ENCODE peak calls at places on chromosomes 3 and 15, in five cellular contexts. One of them, this sample, is unnamed.

GRCh38 chr15:80668546-80669236 is 26.4 kb upstream of the ABHD17C start:
- DNase-seq in IMR-90: no peak
- DNase-seq in esophagus squamous epithelium: no peak
- DNase-seq in adrenal gland: no peak
- DNase-seq in A549: no peak
- DNase-seq in this sample: no peak

GRCh38 chr15:65374831-65375401 is 2.9 kb downstream of the IGDCC3 start:
- DNase-seq in A549: no peak
- DNase-seq in IMR-90: peak
- DNase-seq in esophagus squamous epithelium: no peak
- DNase-seq in adrenal gland: no peak
- DNase-seq in this sample: no peak

GRCh38 chr3:56411147-56411546 is 57.1 kb downstream of the ERC2 start:
- DNase-seq in A549: no peak
- DNase-seq in esophagus squamous epithelium: no peak
- DNase-seq in adrenal gland: no peak
- DNase-seq in IMR-90: no peak
- DNase-seq in this sample: no peak

GRCh38 chr15:64623347-64624024 is 151.9 kb downstream of the RBPMS2 start:
- DNase-seq in adrenal gland: no peak
- DNase-seq in esophagus squamous epithelium: no peak
- DNase-seq in A549: no peak
- DNase-seq in IMR-90: peak
- DNase-seq in this sample: no peak

GRCh38 chr3:27677554-27677953 is 44.6 kb downstream of the EOMES start:
- DNase-seq in IMR-90: peak
- DNase-seq in esophagus squamous epithelium: no peak
- DNase-seq in adrenal gland: peak
- DNase-seq in A549: peak
- DNase-seq in this sample: peak

GRCh38 chr3:170707899-170708298 is 122.0 kb upstream of the SLC7A14 start:
- DNase-seq in esophagus squamous epithelium: no peak
- DNase-seq in IMR-90: no peak
- DNase-seq in A549: no peak
- DNase-seq in adrenal gland: no peak
- DNase-seq in this sample: no peak

GRCh38 chr3:184185461-184186183 is 377 bp upstream of the ABCF3 start:
- DNase-seq in esophagus squamous epithelium: peak
- DNase-seq in IMR-90: peak
- DNase-seq in A549: peak
- DNase-seq in adrenal gland: peak
- DNase-seq in this sample: peak

GRCh38 chr3:40546811-40547210 is 22.1 kb downstream of the ZNF621 start:
- DNase-seq in IMR-90: peak
- DNase-seq in A549: no peak
- DNase-seq in esophagus squamous epithelium: no peak
- DNase-seq in adrenal gland: peak
- DNase-seq in this sample: peak

GRCh38 chr3:178100881-178101280 is 435.4 kb upstream of the KCNMB2 start:
- DNase-seq in esophagus squamous epithelium: no peak
- DNase-seq in IMR-90: no peak
- DNase-seq in adrenal gland: no peak
- DNase-seq in A549: no peak
- DNase-seq in this sample: no peak

GRCh38 chr3:52454235-52454937 is 545 bp upstream of the TNNC1 start:
- DNase-seq in adrenal gland: no peak
- DNase-seq in A549: no peak
- DNase-seq in esophagus squamous epithelium: no peak
- DNase-seq in IMR-90: no peak
- DNase-seq in this sample: no peak

GRCh38 chr3:54870423-54870822 is 57.4 kb downstream of the LRTM1 start:
- DNase-seq in adrenal gland: peak
- DNase-seq in A549: peak
- DNase-seq in IMR-90: peak
- DNase-seq in esophagus squamous epithelium: no peak
- DNase-seq in this sample: peak

GRCh38 chr3:11720220-11721113 is 76.8 kb upstream of the VGLL4 start:
- DNase-seq in IMR-90: peak
- DNase-seq in esophagus squamous epithelium: no peak
- DNase-seq in A549: peak
- DNase-seq in adrenal gland: peak
- DNase-seq in this sample: peak

GRCh38 chr3:160676547-160677303 is at the start of gene ARL14:
- DNase-seq in A549: peak
- DNase-seq in adrenal gland: no peak
- DNase-seq in IMR-90: peak
- DNase-seq in esophagus squamous epithelium: no peak
- DNase-seq in this sample: peak

GRCh38 chr3:42263354-42264346 is 2.3 kb downstream of the CCK start:
- DNase-seq in esophagus squamous epithelium: no peak
- DNase-seq in IMR-90: no peak
- DNase-seq in A549: no peak
- DNase-seq in adrenal gland: no peak
- DNase-seq in this sample: no peak

GRCh38 chr3:197003461-197004385 is 25.9 kb downstream of the MELTF start:
- DNase-seq in adrenal gland: no peak
- DNase-seq in esophagus squamous epithelium: no peak
- DNase-seq in IMR-90: no peak
- DNase-seq in A549: no peak
- DNase-seq in this sample: no peak

GRCh38 chr3:37279858-37280257 is 105.5 kb upstream of the LRRFIP2 start:
- DNase-seq in IMR-90: no peak
- DNase-seq in adrenal gland: no peak
- DNase-seq in A549: no peak
- DNase-seq in esophagus squamous epithelium: no peak
- DNase-seq in this sample: no peak

GRCh38 chr15:43439268-43439667 is 53.7 kb downstream of the TP53BP1 start:
- DNase-seq in adrenal gland: peak
- DNase-seq in IMR-90: no peak
- DNase-seq in A549: no peak
- DNase-seq in esophagus squamous epithelium: no peak
- DNase-seq in this sample: no peak

GRCh38 chr15:34436126-34436955 is 1.3 kb downstream of the GOLGA8A start:
- DNase-seq in adrenal gland: no peak
- DNase-seq in esophagus squamous epithelium: no peak
- DNase-seq in IMR-90: no peak
- DNase-seq in A549: no peak
- DNase-seq in this sample: no peak

GRCh38 chr3:127421943-127422662 is 134.3 kb upstream of the PRR20G start:
- DNase-seq in esophagus squamous epithelium: no peak
- DNase-seq in A549: no peak
- DNase-seq in adrenal gland: no peak
- DNase-seq in IMR-90: no peak
- DNase-seq in this sample: no peak

GRCh38 chr15:77001351-77001750 is 6.4 kb downstream of the PSTPIP1 start:
- DNase-seq in adrenal gland: no peak
- DNase-seq in IMR-90: no peak
- DNase-seq in esophagus squamous epithelium: no peak
- DNase-seq in A549: no peak
- DNase-seq in this sample: no peak

GRCh38 chr15:36605626-36606263 is 26.3 kb downstream of the CDIN1 start:
- DNase-seq in IMR-90: no peak
- DNase-seq in adrenal gland: no peak
- DNase-seq in esophagus squamous epithelium: no peak
- DNase-seq in A549: no peak
- DNase-seq in this sample: no peak

GRCh38 chr3:177483182-177483967 is 286.1 kb upstream of the TBL1XR1 start:
- DNase-seq in A549: no peak
- DNase-seq in esophagus squamous epithelium: no peak
- DNase-seq in IMR-90: no peak
- DNase-seq in adrenal gland: peak
- DNase-seq in this sample: no peak

GRCh38 chr3:193640165-193640706 is 47.2 kb downstream of the OPA1 start:
- DNase-seq in IMR-90: no peak
- DNase-seq in adrenal gland: no peak
- DNase-seq in A549: no peak
- DNase-seq in esophagus squamous epithelium: no peak
- DNase-seq in this sample: no peak

GRCh38 chr15:45199136-45199810 is 11.5 kb upstream of the SHF start:
- DNase-seq in esophagus squamous epithelium: no peak
- DNase-seq in IMR-90: no peak
- DNase-seq in A549: no peak
- DNase-seq in adrenal gland: peak
- DNase-seq in this sample: no peak

GRCh38 chr15:74369084-74369745 is 1.8 kb upstream of the CYP11A1 start:
- DNase-seq in esophagus squamous epithelium: no peak
- DNase-seq in adrenal gland: peak
- DNase-seq in A549: no peak
- DNase-seq in IMR-90: no peak
- DNase-seq in this sample: no peak

GRCh38 chr3:168047190-168047795 is 48.4 kb downstream of the GOLIM4 start:
- DNase-seq in A549: peak
- DNase-seq in esophagus squamous epithelium: no peak
- DNase-seq in IMR-90: peak
- DNase-seq in adrenal gland: peak
- DNase-seq in this sample: peak

GRCh38 chr15:96326551-96327154 is 3.8 kb upstream of the NR2F2 start:
- DNase-seq in adrenal gland: no peak
- DNase-seq in IMR-90: no peak
- DNase-seq in A549: no peak
- DNase-seq in esophagus squamous epithelium: no peak
- DNase-seq in this sample: no peak

GRCh38 chr3:14203521-14204079 is 25.0 kb downstream of the LSM3 start:
- DNase-seq in IMR-90: peak
- DNase-seq in A549: peak
- DNase-seq in esophagus squamous epithelium: no peak
- DNase-seq in adrenal gland: peak
- DNase-seq in this sample: peak
- TF ChIP-seq POLR2A in IMR-90: no peak
- TF ChIP-seq POLR2A in A549: no peak
- TF ChIP-seq POLR2A in esophagus squamous epithelium: no peak
- TF ChIP-seq POLR2A in adrenal gland: no peak
- TF ChIP-seq POLR2A in this sample: no peak

GRCh38 chr15:63187589-63188226 is 1.7 kb upstream of the RAB8B start:
- DNase-seq in esophagus squamous epithelium: no peak
- DNase-seq in IMR-90: no peak
- DNase-seq in A549: no peak
- DNase-seq in adrenal gland: no peak
- DNase-seq in this sample: no peak

GRCh38 chr15:63190993-63191392 is 1.6 kb downstream of the RAB8B start:
- DNase-seq in IMR-90: no peak
- DNase-seq in esophagus squamous epithelium: no peak
- DNase-seq in adrenal gland: no peak
- DNase-seq in A549: no peak
- DNase-seq in this sample: no peak

GRCh38 chr15:63189955-63190691 is 717 bp downstream of the RAB8B start:
- DNase-seq in esophagus squamous epithelium: no peak
- DNase-seq in A549: no peak
- DNase-seq in adrenal gland: no peak
- DNase-seq in IMR-90: no peak
- DNase-seq in this sample: no peak

GRCh38 chr15:63188247-63188936 is 1.0 kb upstream of the RAB8B start:
- DNase-seq in A549: no peak
- DNase-seq in esophagus squamous epithelium: no peak
- DNase-seq in IMR-90: no peak
- DNase-seq in adrenal gland: no peak
- DNase-seq in this sample: no peak

GRCh38 chr15:63188937-63189871 is at the start of gene RAB8B:
- DNase-seq in adrenal gland: peak
- DNase-seq in A549: peak
- DNase-seq in esophagus squamous epithelium: peak
- DNase-seq in IMR-90: peak
- DNase-seq in this sample: peak
- TF ChIP-seq POLR2A in adrenal gland: peak
- TF ChIP-seq POLR2A in A549: peak
- TF ChIP-seq POLR2A in esophagus squamous epithelium: peak
- TF ChIP-seq POLR2A in IMR-90: peak
- TF ChIP-seq POLR2A in this sample: peak

DNA sequence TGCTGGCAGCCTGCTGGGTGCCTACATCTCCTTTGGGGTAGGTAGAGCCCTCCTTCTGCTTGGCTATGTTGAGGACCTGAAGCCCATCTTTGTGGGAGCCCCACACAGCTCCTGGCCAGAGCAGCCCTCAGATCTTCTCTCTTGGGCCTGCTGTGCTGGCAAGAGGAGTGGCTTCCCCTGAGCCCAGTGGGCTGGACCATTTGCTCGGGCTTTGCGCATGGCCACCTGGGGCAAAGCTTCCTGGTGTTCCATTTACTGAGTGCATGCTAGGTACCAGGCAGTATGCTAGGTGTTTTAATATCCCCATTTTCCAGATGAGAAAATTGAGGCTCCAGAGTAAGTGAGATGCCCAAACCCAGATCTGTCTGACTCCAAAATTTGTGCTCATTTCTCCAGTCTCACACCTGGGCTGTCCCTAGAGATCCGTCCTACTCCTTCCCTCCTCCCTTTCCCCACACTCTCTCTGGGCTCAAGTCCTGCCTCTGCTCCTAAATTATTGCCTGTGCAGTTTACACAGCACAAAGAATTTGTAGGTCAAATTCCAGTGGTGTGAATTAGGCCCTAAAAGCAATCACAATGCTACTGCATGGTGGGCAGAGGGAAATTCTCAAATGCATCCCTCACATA is 39.7 kb downstream of the SLC28A1 start:
- DNase-seq in IMR-90: no peak
- DNase-seq in adrenal gland: no peak
- DNase-seq in esophagus squamous epithelium: no peak
- DNase-seq in A549: no peak
- DNase-seq in this sample: no peak
- TF ChIP-seq POLR2A in IMR-90: no peak
- TF ChIP-seq POLR2A in adrenal gland: no peak
- TF ChIP-seq POLR2A in esophagus squamous epithelium: no peak
- TF ChIP-seq POLR2A in A549: no peak
- TF ChIP-seq POLR2A in this sample: no peak

GRCh38 chr3:48504051-48504946 is at the start of gene SHISA5:
- DNase-seq in IMR-90: peak
- DNase-seq in A549: no peak
- DNase-seq in adrenal gland: peak
- DNase-seq in esophagus squamous epithelium: no peak
- DNase-seq in this sample: no peak
- TF ChIP-seq POLR2A in IMR-90: no peak
- TF ChIP-seq POLR2A in A549: peak
- TF ChIP-seq POLR2A in adrenal gland: no peak
- TF ChIP-seq POLR2A in esophagus squamous epithelium: peak
- TF ChIP-seq POLR2A in this sample: peak